ENCODE peak calls at places on chromosomes 6 and 20, in ten cellular contexts. J is H54; K is HCEC 1CT; E is skeletal muscle cell; Q is fibroblast of pulmonary artery; Y is AG09319; G is COR-L47; D is activated CD4-positive, alpha-beta memory T cell treated with anti-CD3 and anti-CD28 coated beads, Interleukin-2, amount 10 ng/mL, durations not matched to agents 7 days and 5 days; Z is GM06990; L is NCI-H748 treated with DMSO at 0.1 percent for 48 hours. R is an unnamed sample.

GRCh38 chr6:158860279-158860865 is 41.2 kb upstream of the EZR start:
- DNase-seq in J (no peak), K (no peak), E (no peak), Q (peak), Y (no peak), G (no peak), D (no peak), Z (no peak), L (no peak), R (no peak)

GRCh38 chr6:151136141-151136755 is 103.5 kb upstream of the AKAP12 start:
- DNase-seq in J (no peak), K (no peak), E (no peak), Q (no peak), Y (no peak), G (no peak), D (no peak), Z (no peak), L (no peak), R (no peak)

GRCh38 chr6:41021832-41022231 is 17.2 kb downstream of the UNC5CL start:
- DNase-seq in J (no peak), K (no peak), E (no peak), Q (peak), Y (no peak), G (peak), D (no peak), Z (no peak), L (no peak), R (peak)

GRCh38 chr6:20960067-20960466 is 425.8 kb downstream of the CDKAL1 start:
- DNase-seq in J (no peak), K (no peak), E (no peak), Q (no peak), Y (no peak), G (no peak), D (no peak), Z (no peak), L (no peak), R (no peak)

GRCh38 chr6:27867051-27867940 is 44.9 kb downstream of the OR2B2 start:
- DNase-seq in J (peak), K (peak), E (no peak), Q (peak), Y (no peak), G (peak), D (peak), Z (peak), L (peak), R (peak)

GRCh38 chr6:12012231-12012565 is at the start of gene HIVEP1:
- DNase-seq in J (no peak), K (peak), E (no peak), Q (no peak), Y (no peak), G (peak), D (no peak), Z (peak), L (no peak), R (no peak)

GRCh38 chr6:36979343-36979742 is 6.7 kb downstream of the MTCH1 start:
- DNase-seq in J (no peak), K (peak), E (peak), Q (peak), Y (peak), G (peak), D (peak), Z (no peak), L (no peak), R (peak)

GRCh38 chr6:123055266-123055665 is 59.2 kb downstream of the CLVS2 start:
- DNase-seq in J (no peak), K (no peak), E (peak), Q (no peak), Y (no peak), G (no peak), D (no peak), Z (no peak), L (no peak), R (no peak)

GRCh38 chr6:169990095-169991030 is 238.9 kb downstream of the ERMARD start:
- DNase-seq in J (no peak), K (no peak), E (no peak), Q (no peak), Y (no peak), G (no peak), D (peak), Z (no peak), L (no peak), R (no peak)

GRCh38 chr6:136669299-136669699 is 119.1 kb upstream of the MAP7 start:
- DNase-seq in J (no peak), K (peak), E (peak), Q (peak), Y (peak), G (no peak), D (no peak), Z (no peak), L (no peak), R (no peak)

GRCh38 chr6:89970072-89970471 is 75.8 kb downstream of the GJA10 start:
- DNase-seq in J (no peak), K (no peak), E (no peak), Q (no peak), Y (no peak), G (no peak), D (no peak), Z (no peak), L (no peak), R (no peak)

GRCh38 chr6:2866183-2866846 is 24.7 kb upstream of the SERPINB1 start:
- DNase-seq in J (no peak), K (no peak), E (no peak), Q (no peak), Y (no peak), G (no peak), D (no peak), Z (no peak), L (no peak), R (no peak)

GRCh38 chr6:153831350-153832078 is 207.5 kb upstream of the OPRM1 start:
- DNase-seq in J (no peak), K (no peak), E (no peak), Q (no peak), Y (no peak), G (no peak), D (no peak), Z (no peak), L (no peak), R (no peak)

GRCh38 chr20:10958279-10958678 is 284.5 kb upstream of the JAG1 start:
- DNase-seq in J (no peak), K (no peak), E (no peak), Q (no peak), Y (no peak), G (no peak), D (no peak), Z (no peak), L (no peak), R (no peak)

GRCh38 chr20:59149678-59150504 is 13.7 kb upstream of the ZNF831 start:
- DNase-seq in J (no peak), K (no peak), E (no peak), Q (no peak), Y (no peak), G (no peak), D (peak), Z (no peak), L (no peak), R (no peak)

GRCh38 chr6:29809249-29809648 is 18.4 kb upstream of the HLA-G start:
- DNase-seq in J (no peak), K (no peak), E (no peak), Q (no peak), Y (no peak), G (no peak), D (no peak), Z (no peak), L (no peak), R (no peak)

GRCh38 chr20:12287575-12287974 is 369.9 kb downstream of the BTBD3 start:
- DNase-seq in J (no peak), K (peak), E (no peak), Q (no peak), Y (no peak), G (no peak), D (no peak), Z (no peak), L (no peak), R (no peak)